ENCODE peak calls at places on chromosomes 11 and 22, in eight cellular contexts. One of them, this sample, is unnamed.

GRCh38 chr22:39959640-39960447 is at the start of gene TMA7B:
- DNase-seq in fibroblast of mammary gland: peak
- DNase-seq in CD8-positive, alpha-beta T cell: peak
- DNase-seq in Calu3: peak
- DNase-seq in Peyer's patch: peak
- DNase-seq in A673: peak
- DNase-seq in breast epithelium: no peak
- DNase-seq in foreskin fibroblast: peak
- DNase-seq in this sample: no peak

GRCh38 chr11:88435405-88435804 is 97.9 kb upstream of the CTSC start:
- DNase-seq in A673: no peak
- DNase-seq in foreskin fibroblast: peak
- DNase-seq in CD8-positive, alpha-beta T cell: no peak
- DNase-seq in breast epithelium: no peak
- DNase-seq in Peyer's patch: no peak
- DNase-seq in fibroblast of mammary gland: no peak
- DNase-seq in Calu3: no peak
- DNase-seq in this sample: no peak

GRCh38 chr22:26606611-26607010 is 11.2 kb downstream of the CRYBB1 start:
- DNase-seq in breast epithelium: no peak
- DNase-seq in CD8-positive, alpha-beta T cell: no peak
- DNase-seq in Calu3: no peak
- DNase-seq in fibroblast of mammary gland: peak
- DNase-seq in foreskin fibroblast: no peak
- DNase-seq in Peyer's patch: no peak
- DNase-seq in A673: no peak
- DNase-seq in this sample: no peak

GRCh38 chr11:119672597-119672996 is 56.4 kb downstream of the NECTIN1 start:
- DNase-seq in CD8-positive, alpha-beta T cell: no peak
- DNase-seq in foreskin fibroblast: no peak
- DNase-seq in Peyer's patch: no peak
- DNase-seq in Calu3: no peak
- DNase-seq in A673: no peak
- DNase-seq in fibroblast of mammary gland: no peak
- DNase-seq in breast epithelium: no peak
- DNase-seq in this sample: no peak

GRCh38 chr11:65571940-65572339 is 398 bp upstream of the FAM89B start:
- DNase-seq in CD8-positive, alpha-beta T cell: no peak
- DNase-seq in fibroblast of mammary gland: peak
- DNase-seq in Calu3: peak
- DNase-seq in foreskin fibroblast: no peak
- DNase-seq in breast epithelium: no peak
- DNase-seq in Peyer's patch: peak
- DNase-seq in A673: peak
- DNase-seq in this sample: peak

GRCh38 chr22:42930810-42931420 is 73.8 kb upstream of the ARFGAP3 start:
- DNase-seq in breast epithelium: no peak
- DNase-seq in Calu3: peak
- DNase-seq in fibroblast of mammary gland: peak
- DNase-seq in foreskin fibroblast: no peak
- DNase-seq in CD8-positive, alpha-beta T cell: no peak
- DNase-seq in A673: no peak
- DNase-seq in Peyer's patch: peak
- DNase-seq in this sample: no peak

GRCh38 chr11:122882809-122883681 is 486 bp downstream of the JHY start:
- DNase-seq in Peyer's patch: peak
- DNase-seq in CD8-positive, alpha-beta T cell: peak
- DNase-seq in foreskin fibroblast: peak
- DNase-seq in fibroblast of mammary gland: peak
- DNase-seq in breast epithelium: peak
- DNase-seq in A673: peak
- DNase-seq in Calu3: peak
- DNase-seq in this sample: no peak

GRCh38 chr11:79413258-79413657 is 27.6 kb downstream of the TENM4 start:
- DNase-seq in CD8-positive, alpha-beta T cell: no peak
- DNase-seq in A673: peak
- DNase-seq in Calu3: no peak
- DNase-seq in foreskin fibroblast: peak
- DNase-seq in Peyer's patch: peak
- DNase-seq in fibroblast of mammary gland: peak
- DNase-seq in breast epithelium: no peak
- DNase-seq in this sample: no peak

GRCh38 chr22:26597026-26597425 is 7.1 kb upstream of the TPST2 start:
- DNase-seq in breast epithelium: no peak
- DNase-seq in fibroblast of mammary gland: no peak
- DNase-seq in foreskin fibroblast: no peak
- DNase-seq in CD8-positive, alpha-beta T cell: peak
- DNase-seq in Peyer's patch: no peak
- DNase-seq in A673: no peak
- DNase-seq in Calu3: no peak
- DNase-seq in this sample: no peak

GRCh38 chr11:6505577-6506240 is 8.6 kb downstream of the DNHD1 start:
- DNase-seq in Peyer's patch: peak
- DNase-seq in breast epithelium: no peak
- DNase-seq in A673: peak
- DNase-seq in foreskin fibroblast: peak
- DNase-seq in fibroblast of mammary gland: peak
- DNase-seq in Calu3: peak
- DNase-seq in CD8-positive, alpha-beta T cell: peak
- DNase-seq in this sample: peak

GRCh38 chr11:120167659-120168058 is 29.7 kb upstream of the TRIM29 start:
- DNase-seq in A673: no peak
- DNase-seq in Calu3: no peak
- DNase-seq in CD8-positive, alpha-beta T cell: no peak
- DNase-seq in breast epithelium: no peak
- DNase-seq in Peyer's patch: no peak
- DNase-seq in foreskin fibroblast: no peak
- DNase-seq in fibroblast of mammary gland: no peak
- DNase-seq in this sample: no peak

GRCh38 chr22:40334060-40334459 is 12.2 kb upstream of the ADSL start:
- DNase-seq in Peyer's patch: no peak
- DNase-seq in CD8-positive, alpha-beta T cell: no peak
- DNase-seq in foreskin fibroblast: no peak
- DNase-seq in Calu3: no peak
- DNase-seq in breast epithelium: no peak
- DNase-seq in fibroblast of mammary gland: no peak
- DNase-seq in A673: no peak
- DNase-seq in this sample: no peak

GRCh38 chr11:119476666-119477331 is 53.8 kb upstream of the THY1 start:
- DNase-seq in CD8-positive, alpha-beta T cell: no peak
- DNase-seq in foreskin fibroblast: no peak
- DNase-seq in Calu3: no peak
- DNase-seq in A673: no peak
- DNase-seq in breast epithelium: no peak
- DNase-seq in Peyer's patch: peak
- DNase-seq in fibroblast of mammary gland: no peak
- DNase-seq in this sample: no peak

GRCh38 chr22:23773247-23774113 is 831 bp downstream of the MMP11 start:
- DNase-seq in foreskin fibroblast: no peak
- DNase-seq in CD8-positive, alpha-beta T cell: no peak
- DNase-seq in Calu3: no peak
- DNase-seq in breast epithelium: no peak
- DNase-seq in Peyer's patch: no peak
- DNase-seq in A673: no peak
- DNase-seq in fibroblast of mammary gland: no peak
- DNase-seq in this sample: no peak

GRCh38 chr22:23774114-23774921 is 1.7 kb downstream of the MMP11 start:
- DNase-seq in breast epithelium: no peak
- DNase-seq in CD8-positive, alpha-beta T cell: no peak
- DNase-seq in foreskin fibroblast: no peak
- DNase-seq in A673: no peak
- DNase-seq in Calu3: no peak
- DNase-seq in fibroblast of mammary gland: no peak
- DNase-seq in Peyer's patch: no peak
- DNase-seq in this sample: no peak

GRCh38 chr22:23774922-23775436 is 2.3 kb downstream of the MMP11 start:
- DNase-seq in A673: no peak
- DNase-seq in breast epithelium: no peak
- DNase-seq in fibroblast of mammary gland: peak
- DNase-seq in CD8-positive, alpha-beta T cell: no peak
- DNase-seq in foreskin fibroblast: no peak
- DNase-seq in Peyer's patch: no peak
- DNase-seq in Calu3: no peak
- DNase-seq in this sample: no peak

GRCh38 chr22:23769321-23769965 is 1.7 kb upstream of the CHCHD10 start:
- DNase-seq in fibroblast of mammary gland: no peak
- DNase-seq in foreskin fibroblast: no peak
- DNase-seq in breast epithelium: no peak
- DNase-seq in CD8-positive, alpha-beta T cell: no peak
- DNase-seq in Peyer's patch: no peak
- DNase-seq in A673: no peak
- DNase-seq in Calu3: no peak
- DNase-seq in this sample: no peak

DNA sequence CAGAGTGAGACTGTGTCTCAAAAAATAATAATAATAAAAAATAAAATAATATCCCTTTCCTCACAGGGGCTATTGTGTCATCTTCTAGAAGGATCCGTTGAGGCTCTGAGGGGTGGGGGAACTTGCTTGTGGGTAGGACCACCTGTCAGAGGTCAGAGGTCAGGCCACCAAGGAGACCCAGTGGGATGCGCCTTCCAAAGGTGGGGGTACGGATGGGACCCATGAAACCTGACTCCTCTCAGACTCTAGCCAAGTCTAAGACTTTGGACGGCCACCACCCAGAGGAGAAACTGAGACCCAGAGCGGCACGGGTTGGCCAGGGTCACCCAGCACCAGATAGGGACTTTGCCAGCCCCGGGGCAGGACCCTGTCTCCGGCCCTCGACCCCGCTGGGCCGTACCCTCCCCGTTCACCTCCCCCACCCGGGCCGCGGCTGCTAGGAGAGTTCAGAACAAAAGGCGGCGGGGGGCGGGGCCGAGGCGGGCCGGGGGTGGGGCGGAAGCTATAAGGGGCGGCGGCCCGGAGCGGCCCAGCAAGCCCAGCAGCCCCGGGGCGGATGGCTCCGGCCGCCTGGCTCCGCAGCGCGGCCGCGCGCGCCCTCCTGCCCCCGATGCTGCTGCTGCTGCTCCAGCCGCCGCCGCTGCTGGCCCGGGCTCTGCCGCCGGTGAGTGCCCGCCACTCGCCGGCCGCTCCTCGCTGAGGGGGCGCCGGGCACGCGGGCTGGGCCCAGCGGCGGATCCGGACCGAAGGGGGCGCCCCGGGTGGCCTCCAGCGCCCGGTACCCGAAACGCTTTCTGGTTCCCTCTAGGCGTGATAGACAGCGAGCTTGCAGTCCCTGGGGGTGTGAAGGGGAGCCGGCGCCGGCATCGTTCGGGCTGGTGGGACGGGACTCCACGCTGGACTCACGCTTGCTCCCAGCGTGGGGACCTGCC is at the start of gene MMP11:
- DNase-seq in breast epithelium: no peak
- DNase-seq in Calu3: peak
- DNase-seq in A673: peak
- DNase-seq in Peyer's patch: peak
- DNase-seq in foreskin fibroblast: no peak
- DNase-seq in CD8-positive, alpha-beta T cell: peak
- DNase-seq in fibroblast of mammary gland: no peak
- DNase-seq in this sample: no peak
- TF ChIP-seq CTCF in breast epithelium: no peak
- TF ChIP-seq CTCF in Calu3: no peak
- TF ChIP-seq CTCF in A673: no peak
- TF ChIP-seq CTCF in Peyer's patch: no peak
- TF ChIP-seq CTCF in foreskin fibroblast: no peak
- TF ChIP-seq CTCF in CD8-positive, alpha-beta T cell: no peak
- TF ChIP-seq CTCF in fibroblast of mammary gland: no peak
- TF ChIP-seq CTCF in this sample: no peak

DNA sequence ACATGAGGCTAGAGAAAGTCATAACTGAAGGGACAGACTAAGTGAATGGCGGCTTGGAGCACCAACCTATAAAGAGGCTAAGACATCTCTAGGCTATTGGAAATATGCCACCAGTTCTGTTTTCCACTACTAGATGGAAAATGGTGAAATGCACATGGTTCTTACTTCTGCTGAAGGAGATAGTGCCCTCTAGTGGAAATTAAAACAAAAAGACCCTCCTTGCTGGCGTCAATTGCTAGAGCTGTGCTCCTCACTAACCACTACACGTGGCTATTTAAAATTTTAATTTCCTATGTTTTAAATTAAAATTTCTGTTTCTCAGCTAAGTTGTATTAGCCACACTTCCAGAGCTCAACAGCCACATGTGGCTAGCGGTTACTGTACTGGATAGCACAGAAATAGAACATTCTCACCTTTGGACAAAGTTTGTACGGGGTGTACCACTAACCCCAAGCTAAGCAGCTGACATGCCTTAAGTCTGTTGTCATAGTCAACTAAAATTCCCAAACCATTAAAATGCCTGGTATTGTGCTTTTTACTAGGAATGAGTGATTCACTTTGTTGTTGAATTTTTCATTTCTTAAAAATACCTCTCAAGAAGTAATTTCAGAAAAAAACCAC is 34.1 kb upstream of the CALCA start:
- DNase-seq in breast epithelium: no peak
- DNase-seq in fibroblast of mammary gland: peak
- DNase-seq in Peyer's patch: no peak
- DNase-seq in Calu3: peak
- DNase-seq in A673: peak
- DNase-seq in CD8-positive, alpha-beta T cell: peak
- DNase-seq in foreskin fibroblast: peak
- DNase-seq in this sample: peak
- TF ChIP-seq CTCF in breast epithelium: no peak
- TF ChIP-seq CTCF in fibroblast of mammary gland: peak
- TF ChIP-seq CTCF in Peyer's patch: peak
- TF ChIP-seq CTCF in Calu3: peak
- TF ChIP-seq CTCF in A673: peak
- TF ChIP-seq CTCF in CD8-positive, alpha-beta T cell: peak
- TF ChIP-seq CTCF in foreskin fibroblast: peak
- TF ChIP-seq CTCF in this sample: peak

GRCh38 chr11:105215528-105215927 is 76.0 kb upstream of the CARD18 start:
- DNase-seq in A673: no peak
- DNase-seq in Peyer's patch: no peak
- DNase-seq in CD8-positive, alpha-beta T cell: no peak
- DNase-seq in Calu3: no peak
- DNase-seq in fibroblast of mammary gland: no peak
- DNase-seq in foreskin fibroblast: no peak
- DNase-seq in breast epithelium: no peak
- DNase-seq in this sample: no peak
- TF ChIP-seq CTCF in A673: no peak
- TF ChIP-seq CTCF in Peyer's patch: no peak
- TF ChIP-seq CTCF in CD8-positive, alpha-beta T cell: no peak
- TF ChIP-seq CTCF in Calu3: no peak
- TF ChIP-seq CTCF in fibroblast of mammary gland: no peak
- TF ChIP-seq CTCF in foreskin fibroblast: no peak
- TF ChIP-seq CTCF in breast epithelium: no peak
- TF ChIP-seq CTCF in this sample: no peak

DNA sequence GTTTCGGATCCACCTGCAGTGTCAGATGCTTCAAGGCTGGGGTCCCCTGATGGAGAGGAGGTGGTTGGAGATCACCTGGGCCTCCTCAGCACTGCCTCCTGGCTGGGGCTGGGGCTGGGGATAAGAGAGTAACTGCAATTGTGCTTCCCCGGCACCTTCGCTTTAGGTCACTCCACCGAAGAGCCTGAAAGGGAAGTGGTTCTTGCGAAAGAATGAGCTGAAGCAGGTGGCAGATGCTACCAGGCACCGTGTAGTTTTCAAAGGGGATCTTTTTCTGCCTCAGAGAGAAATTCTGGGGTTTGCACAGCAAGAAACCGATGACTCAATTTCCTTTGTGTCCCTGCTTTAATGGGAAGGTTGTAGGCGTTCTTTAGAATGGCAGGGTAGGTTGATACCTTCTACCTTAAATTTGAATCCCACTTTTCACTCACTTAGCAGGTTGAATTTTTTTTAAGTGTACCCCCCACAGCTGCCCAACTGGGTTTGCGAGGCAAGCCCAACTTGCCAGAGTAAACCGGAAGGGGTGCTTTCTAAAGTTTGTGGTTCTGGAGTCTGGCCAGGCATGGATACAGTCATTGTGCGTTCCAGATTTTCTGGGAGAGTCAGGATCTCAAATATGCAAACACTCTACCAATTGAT is 5.3 kb downstream of the CD44 start:
- DNase-seq in A673: peak
- DNase-seq in breast epithelium: no peak
- DNase-seq in CD8-positive, alpha-beta T cell: peak
- DNase-seq in Calu3: peak
- DNase-seq in fibroblast of mammary gland: peak
- DNase-seq in Peyer's patch: peak
- DNase-seq in foreskin fibroblast: peak
- DNase-seq in this sample: no peak
- TF ChIP-seq CTCF in A673: no peak
- TF ChIP-seq CTCF in breast epithelium: no peak
- TF ChIP-seq CTCF in CD8-positive, alpha-beta T cell: no peak
- TF ChIP-seq CTCF in Calu3: no peak
- TF ChIP-seq CTCF in fibroblast of mammary gland: no peak
- TF ChIP-seq CTCF in Peyer's patch: no peak
- TF ChIP-seq CTCF in foreskin fibroblast: no peak
- TF ChIP-seq CTCF in this sample: no peak